ENCODE peak calls at places on chromosomes 3 and 15, in six cellular contexts. D, O, W, U, C and M are unnamed samples. For H3K4me1, the result is how much of the 10 kb centered on the place peaks cover.

GRCh38 chr15:58396181-58396580 is 35.6 kb upstream of the LIPC start:
- DNase-seq in U (no peak), W (no peak), O (no peak), C (no peak), D (no peak), M (no peak)

GRCh38 chr3:30437172-30437571 is 169.2 kb upstream of the TGFBR2 start:
- DNase-seq in W (no peak), O (no peak), U (peak), C (peak), D (peak), M (no peak)

GRCh38 chr3:8562081-8562595 is 60.5 kb downstream of the LMCD1 start:
- DNase-seq in U (no peak), C (no peak), O (no peak), D (peak), W (no peak), M (no peak)

GRCh38 chr15:43912991-43913927 is 86.5 kb downstream of the WDR76 start:
- DNase-seq in C (no peak), W (no peak), U (peak), O (no peak), D (peak), M (no peak)

GRCh38 chr3:15958692-15959433 is 161.1 kb upstream of the ANKRD28 start:
- DNase-seq in O (no peak), C (no peak), U (no peak), W (no peak), D (no peak), M (no peak)

GRCh38 chr3:116087431-116087830 is 357.9 kb downstream of the LSAMP start:
- DNase-seq in C (no peak), U (no peak), O (no peak), W (no peak), D (no peak), M (no peak)

GRCh38 chr3:52187576-52187975 is 10.4 kb upstream of the ALAS1 start:
- DNase-seq in C (no peak), O (no peak), W (no peak), U (no peak), D (no peak), M (no peak)

GRCh38 chr15:67241132-67241855 is 13.2 kb downstream of the AAGAB start:
- DNase-seq in U (no peak), D (peak), W (no peak), C (no peak), O (peak), M (peak)

GRCh38 chr3:104677932-104678331 is 688.8 kb upstream of the ALCAM start:
- DNase-seq in D (no peak), O (no peak), U (no peak), C (no peak), W (no peak), M (no peak)

GRCh38 chr15:51499379-51499976 is 123.1 kb downstream of the DMXL2 start:
- DNase-seq in D (peak), U (no peak), O (peak), W (no peak), C (no peak), M (peak)

GRCh38 chr3:56930706-56931105 is 129.0 kb upstream of the ARHGEF3 start:
- DNase-seq in U (no peak), C (no peak), D (no peak), O (no peak), W (no peak), M (peak)

GRCh38 chr15:61923173-61923572 is 137.1 kb downstream of the VPS13C start:
- DNase-seq in U (no peak), O (no peak), D (no peak), W (no peak), C (no peak), M (no peak)

GRCh38 chr3:108642526-108642925 is 53.0 kb downstream of the DZIP3 start:
- DNase-seq in W (no peak), U (no peak), C (no peak), O (no peak), D (no peak), M (no peak)

GRCh38 chr15:65630760-65631159 is 9.0 kb downstream of the SLC24A1 start:
- DNase-seq in W (no peak), O (no peak), U (no peak), C (no peak), D (no peak), M (no peak)

GRCh38 chr3:184037816-184038215 is 6.3 kb downstream of the HTR3D start:
- DNase-seq in C (peak), U (no peak), W (no peak), O (no peak), D (no peak), M (no peak)

DNA sequence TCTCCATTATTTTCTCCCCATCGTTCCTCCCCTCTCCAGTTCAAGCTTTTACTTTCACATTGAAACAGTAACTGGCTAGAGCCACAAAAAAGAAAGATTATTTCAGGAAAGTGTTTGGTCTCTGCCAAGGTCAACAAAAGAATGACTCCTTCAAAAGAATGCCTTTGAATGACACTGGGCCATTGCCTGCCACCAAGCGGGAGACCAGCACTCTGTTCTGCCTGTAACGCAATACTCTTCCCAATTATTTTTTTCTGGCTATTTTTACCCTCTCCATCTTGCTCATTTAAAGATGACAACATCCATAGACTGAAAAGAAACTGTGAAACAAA is 37.3 kb downstream of the EHHADH start:
- DNase-seq in W (no peak), D (peak), C (peak), O (no peak), U (no peak), M (no peak)
- H3K4me3 ChIP-seq in W (no peak), D (no peak), C (no peak), O (no peak), U (no peak), M (no peak)

GRCh38 chr3:186068243-186068552 is 40.7 kb downstream of the ETV5 start:
- DNase-seq in C (no peak), W (no peak), O (no peak), U (no peak), D (no peak), M (no peak)
- H3K4me1 ChIP-seq in C (under half), W (under half), O (under half), U (under half), D (under half), M (under half)

GRCh38 chr15:41493902-41494189 is 172 bp downstream of the ITPKA start:
- DNase-seq in C (no peak), W (no peak), D (no peak), U (no peak), O (no peak), M (no peak)

GRCh38 chr15:41494922-41495735 is 1.5 kb downstream of the ITPKA start:
- DNase-seq in C (peak), W (no peak), D (peak), U (no peak), O (peak), M (no peak)

GRCh38 chr15:41494190-41494921 is 682 bp downstream of the ITPKA start:
- DNase-seq in C (peak), D (peak), U (no peak), W (no peak), O (peak), M (peak)

GRCh38 chr15:41493205-41493901 is at the start of gene ITPKA:
- DNase-seq in D (peak), C (peak), U (peak), O (peak), W (peak), M (peak)

GRCh38 chr15:41495736-41496599 is 2.3 kb downstream of the ITPKA start:
- DNase-seq in D (peak), U (no peak), O (no peak), C (peak), W (no peak), M (no peak)
- H3K4me3 ChIP-seq in D (no peak), U (no peak), O (no peak), C (no peak), W (peak), M (no peak)

GRCh38 chr15:83063555-83063954 is 3.5 kb downstream of the BTBD1 start:
- DNase-seq in U (no peak), C (no peak), D (no peak), O (peak), W (no peak), M (no peak)
- H3K4me1 ChIP-seq in U (under half), C (under half), D (under half), O (under half), W (half or more), M (half or more)

DNA sequence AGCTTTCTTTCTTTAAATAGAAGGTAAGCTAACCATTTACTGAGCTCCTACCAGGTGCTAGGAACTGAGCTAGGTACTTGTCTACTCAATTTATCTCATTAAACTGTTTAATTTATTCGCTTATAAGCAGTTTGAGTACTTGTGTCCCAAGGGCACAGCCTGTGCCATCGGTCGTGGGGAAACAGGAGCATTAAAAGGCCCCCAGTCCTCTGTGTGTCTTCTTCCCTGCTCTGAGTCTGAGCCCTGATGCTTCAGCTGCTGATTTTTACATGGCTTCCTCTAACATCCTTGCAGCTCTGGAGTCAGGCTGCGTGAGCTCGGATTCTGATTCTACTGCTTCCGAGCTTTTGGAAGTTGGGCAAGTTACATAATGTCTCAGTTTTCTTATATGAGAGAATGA is 239.5 kb downstream of the EDEM1 start:
- DNase-seq in U (no peak), C (no peak), W (no peak), O (no peak), D (no peak), M (no peak)
- H3K4me3 ChIP-seq in U (no peak), C (no peak), W (no peak), O (no peak), D (no peak), M (no peak)

GRCh38 chr3:69881756-69882428 is 117.6 kb upstream of the SAMMSON start:
- DNase-seq in U (no peak), W (no peak), O (no peak), D (no peak), C (no peak), M (no peak)
- H3K4me1 ChIP-seq in U (under half), W (under half), O (under half), D (under half), C (under half), M (under half)

GRCh38 chr15:56806147-56806536 is 72.8 kb upstream of the ZNF280D start:
- DNase-seq in W (no peak), C (no peak), O (no peak), D (no peak), U (no peak), M (no peak)
- H3K4me3 ChIP-seq in W (no peak), C (no peak), O (peak), D (no peak), U (peak), M (peak)

DNA sequence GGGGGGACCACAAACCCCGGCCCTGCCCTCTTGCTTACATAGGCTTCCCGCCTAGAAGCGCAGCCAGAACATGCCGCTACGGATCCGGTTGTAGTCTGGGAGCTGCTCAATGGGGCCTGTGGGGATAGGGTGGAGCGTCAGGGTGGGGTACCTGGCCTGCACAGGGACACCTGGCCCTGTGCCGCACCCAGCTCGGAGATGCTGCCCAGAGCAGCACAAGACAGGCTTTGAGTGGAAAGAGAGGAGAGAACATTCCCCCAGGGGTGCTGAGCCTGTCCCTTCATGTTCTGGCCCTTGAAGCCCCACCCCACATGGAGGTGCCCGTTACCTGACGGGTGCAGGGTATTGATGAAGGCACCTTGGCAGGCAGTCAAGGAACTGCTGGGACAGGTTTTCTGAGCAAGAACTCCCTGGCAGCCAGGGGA is 4.0 kb upstream of the COL7A1 start:
- DNase-seq in O (no peak), C (no peak), D (no peak), U (no peak), W (no peak), M (no peak)
- H3K4me1 ChIP-seq in O (under half), C (under half), D (under half), U (under half), W (under half), M (under half)

GRCh38 chr3:42025388-42026138 is 63.7 kb upstream of the ULK4 start:
- DNase-seq in D (peak), W (no peak), C (peak), U (peak), O (peak), M (no peak)
- H3K4me3 ChIP-seq in D (no peak), W (no peak), C (peak), U (no peak), O (peak), M (no peak)